ENCODE peak calls at places on chromosomes 16 and 17, in nine cellular contexts. F is ovary; I is upper lobe of right lung; B is right atrium auricular region; S is PC-9; L is lower lobe of right lung; N is heart right ventricle; A is HCT116; K is CD4-positive, alpha-beta memory T cell. G is an unnamed sample.
A peak's percentile ranks its signal among the peaks of the same experiment; 100 is the strongest.

GRCh38 chr16:89019511-89019910 is 42.5 kb upstream of the CBFA2T3 start:
- DNase-seq in F (no peak), B (no peak), L (peak; percentile 28), S (no peak), I (no peak), N (no peak), K (no peak), A (no peak), G (no peak)

GRCh38 chr17:35170968-35171771 is 23.0 kb downstream of the SLC35G3 start:
- DNase-seq in S (no peak), N (no peak), L (no peak), I (no peak), A (no peak), K (peak; percentile 41), B (no peak), F (no peak), G (no peak)

GRCh38 chr16:12199524-12199923 is 223.0 kb downstream of the SNX29 start:
- DNase-seq in K (no peak), B (no peak), A (no peak), N (no peak), I (no peak), S (no peak), L (no peak), F (no peak), G (no peak)

GRCh38 chr17:58367462-58367861 is 15.5 kb upstream of the SUPT4H1 start:
- DNase-seq in N (no peak), A (no peak), K (no peak), F (no peak), I (no peak), L (no peak), B (no peak), S (no peak), G (no peak)

GRCh38 chr16:879986-880385 is 79.5 kb upstream of the GNG13 start:
- DNase-seq in A (no peak), F (no peak), S (no peak), B (no peak), I (no peak), N (no peak), K (no peak), L (peak; percentile 42), G (no peak)

GRCh38 chr16:56749806-56750491 is 20.0 kb downstream of the NUP93 start:
- DNase-seq in A (no peak), I (no peak), F (no peak), N (no peak), S (no peak), B (no peak), L (no peak), K (no peak), G (no peak)

GRCh38 chr16:13936596-13937081 is 16.7 kb downstream of the ERCC4 start:
- DNase-seq in K (no peak), A (no peak), F (peak; percentile 63), S (no peak), L (no peak), N (no peak), I (no peak), B (no peak), G (peak; percentile 12)

GRCh38 chr16:49350265-49351103 is 23.1 kb upstream of the C16orf78 start:
- DNase-seq in N (peak; percentile 54), S (peak; percentile 45), I (peak; percentile 77), L (peak; percentile 60), B (peak; percentile 73), A (peak; percentile 27), F (peak; percentile 42), K (no peak), G (peak; percentile 64)

GRCh38 chr16:11025120-11025531 is 80.8 kb downstream of the CLEC16A start:
- DNase-seq in F (no peak), I (no peak), L (no peak), S (no peak), N (no peak), A (no peak), B (no peak), K (no peak), G (no peak)

GRCh38 chr17:339193-340061 is 13.2 kb downstream of the RPH3AL start:
- DNase-seq in B (no peak), I (peak; percentile 71), F (no peak), N (no peak), L (no peak), S (no peak), K (no peak), A (no peak), G (no peak)

GRCh38 chr17:43814026-43814425 is 18.9 kb downstream of the MPP3 start:
- DNase-seq in L (no peak), F (no peak), N (no peak), K (no peak), S (no peak), A (no peak), I (no peak), B (no peak), G (no peak)

GRCh38 chr17:82152556-82153294 is 54.7 kb upstream of the FASN start:
- DNase-seq in K (no peak), L (peak; percentile 82), S (no peak), N (no peak), I (peak; percentile 88), F (no peak), A (no peak), B (no peak), G (no peak)

GRCh38 chr17:82152114-82152513 is 54.1 kb upstream of the FASN start:
- DNase-seq in N (no peak), F (no peak), I (peak; percentile 64), K (no peak), L (no peak), S (no peak), A (no peak), B (no peak), G (no peak)

GRCh38 chr17:82154881-82155331 is 56.9 kb upstream of the FASN start:
- DNase-seq in B (no peak), K (no peak), S (no peak), N (no peak), F (no peak), A (no peak), I (no peak), L (no peak), G (no peak)

GRCh38 chr17:82153745-82154375 is 55.8 kb upstream of the FASN start:
- DNase-seq in A (peak; percentile 54), I (peak; percentile 92), F (peak; percentile 78), L (peak; percentile 90), S (peak; percentile 82), N (peak; percentile 70), K (peak; percentile 76), B (peak; percentile 85), G (peak; percentile 82)

GRCh38 chr17:82153295-82153691 is 55.3 kb upstream of the FASN start:
- DNase-seq in S (no peak), F (no peak), A (no peak), K (no peak), N (no peak), I (no peak), L (no peak), B (no peak), G (no peak)
- H3K27ac ChIP-seq in S (no peak overlapping the region), F (no peak overlapping the region), A (no peak overlapping the region), K (no peak overlapping the region), N (no peak overlapping the region), I (peak overlapping the region; percentile 47), L (peak overlapping the region; percentile 73), B (no peak overlapping the region), G (no peak overlapping the region)

GRCh38 chr16:28924399-28924761 is 658 bp downstream of the RABEP2 start:
- DNase-seq in K (no peak), I (no peak), A (no peak), S (no peak), F (no peak), L (no peak), N (no peak), B (no peak), G (no peak)
- H3K4me1 ChIP-seq in K (peaks cover 12% of the 10 kb centered on the region), I (peaks cover 7% of the 10 kb centered on the region), A (peaks cover 7% of the 10 kb centered on the region), S (peaks cover 13% of the 10 kb centered on the region), F (peaks cover 4% of the 10 kb centered on the region), L (peaks cover 12% of the 10 kb centered on the region), N (peaks cover 8% of the 10 kb centered on the region), B (peaks cover 14% of the 10 kb centered on the region), G (peaks cover 15% of the 10 kb centered on the region)

GRCh38 chr16:51152691-51153261 is 1.7 kb upstream of the SALL1 start:
- DNase-seq in B (no peak), N (no peak), A (no peak), S (no peak), F (no peak), L (no peak), I (no peak), K (no peak), G (peak; percentile 81)

GRCh38 chr16:51155199-51155607 is 4.1 kb upstream of the SALL1 start:
- DNase-seq in N (no peak), F (no peak), B (no peak), S (no peak), A (no peak), I (no peak), L (no peak), K (no peak), G (peak; percentile 78)

GRCh38 chr16:51153275-51153991 is 2.4 kb upstream of the SALL1 start:
- DNase-seq in N (no peak), I (no peak), F (no peak), K (no peak), A (no peak), L (no peak), B (no peak), S (no peak), G (no peak)

GRCh38 chr16:51155901-51156810 is 5.1 kb upstream of the SALL1 start:
- DNase-seq in K (no peak), I (no peak), A (no peak), S (no peak), F (no peak), N (no peak), B (no peak), L (no peak), G (peak; percentile 79)

GRCh38 chr16:51154271-51155171 is 3.5 kb upstream of the SALL1 start:
- DNase-seq in N (no peak), F (no peak), B (no peak), A (no peak), I (no peak), K (no peak), S (no peak), L (no peak), G (no peak)
- H3K27me3 ChIP-seq in N (peaks cover 96% of the 10 kb centered on the region), F (no peaks in the 10 kb centered on the region), B (peaks cover 47% of the 10 kb centered on the region), A (no peaks in the 10 kb centered on the region), I (peaks cover 93% of the 10 kb centered on the region), K (peaks cover 13% of the 10 kb centered on the region), S (peaks cover 13% of the 10 kb centered on the region), L (peaks cover 95% of the 10 kb centered on the region), G (no peaks in the 10 kb centered on the region)

DNA sequence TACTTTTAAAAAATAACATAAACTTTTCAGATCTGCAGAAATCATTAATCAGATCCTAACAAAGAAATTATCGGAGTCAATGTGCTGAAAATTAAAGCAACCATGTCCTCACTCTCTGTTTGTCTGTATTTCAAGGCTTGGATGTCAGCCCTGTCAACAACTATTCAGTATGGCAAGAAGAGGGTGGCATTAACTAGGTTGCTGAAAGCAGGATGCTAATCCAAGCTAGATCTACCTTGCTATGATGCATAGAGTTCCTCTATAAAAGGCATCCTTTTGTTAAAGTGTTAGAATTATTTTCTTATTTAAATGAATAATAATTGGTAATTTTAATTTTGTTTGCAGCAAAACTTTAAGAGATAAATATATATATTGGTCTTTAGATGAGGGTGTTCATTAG is 800.8 kb downstream of the CDH11 start:
- DNase-seq in L (no peak), N (no peak), F (no peak), S (no peak), A (no peak), K (no peak), I (no peak), B (no peak), G (no peak)
- H3K27ac ChIP-seq in L (no peak overlapping the region), N (no peak overlapping the region), F (no peak overlapping the region), S (no peak overlapping the region), A (no peak overlapping the region), K (no peak overlapping the region), I (no peak overlapping the region), B (no peak overlapping the region), G (no peak overlapping the region)